ENCODE peak calls at places on chromosomes 16 and 17, in five cellular contexts. T is activated naive CD4-positive, alpha-beta T cell treated with anti-CD3 and anti-CD28 coated beads, Interleukin-2, amount 10 ng/mL, durations not matched to agents 7 days and 5 days; X is left cardiac atrium; W is stimulated activated CD4-positive, alpha-beta T cell treated with anti-CD3 and anti-CD28 coated beads, Interleukin-1b, Interleukin-23, amount 100 ng/mL, for 24 hours; B is CD4-positive, alpha-beta T cell. U is an unnamed sample.

GRCh38 chr17:9959377-9959981 is 54.4 kb upstream of the RCVRN start:
- DNase-seq in W (no peak), T (peak), X (no peak), B (no peak), U (no peak)

GRCh38 chr16:1375298-1375640 is 23.5 kb downstream of the GNPTG start:
- DNase-seq in T (no peak), W (no peak), X (no peak), B (no peak), U (no peak)

GRCh38 chr16:10172848-10173655 is 9.2 kb downstream of the GRIN2A start:
- DNase-seq in B (no peak), X (no peak), W (no peak), T (no peak), U (no peak)

GRCh38 chr17:69492410-69493071 is 78.0 kb downstream of the MAP2K6 start:
- DNase-seq in T (no peak), B (no peak), W (no peak), X (no peak), U (no peak)

GRCh38 chr17:50645748-50646682 is 11.3 kb downstream of the ABCC3 start:
- DNase-seq in T (peak), W (no peak), X (no peak), B (no peak), U (no peak)

GRCh38 chr17:32609085-32609484 is 122.3 kb downstream of the CDK5R1 start:
- DNase-seq in X (peak), T (peak), W (peak), B (peak), U (peak)

GRCh38 chr17:82840431-82840831 is 609 bp upstream of the ZNF750 start:
- DNase-seq in X (no peak), T (no peak), B (no peak), W (no peak), U (no peak)

GRCh38 chr17:57915980-57916757 is 39.0 kb downstream of the CUEDC1 start:
- DNase-seq in W (no peak), T (no peak), B (no peak), X (no peak), U (no peak)

GRCh38 chr17:57419940-57420522 is 163.7 kb downstream of the MSI2 start:
- DNase-seq in T (no peak), W (no peak), B (no peak), X (no peak), U (no peak)

GRCh38 chr17:39080416-39081179 is 70.8 kb downstream of the PLXDC1 start:
- DNase-seq in W (no peak), X (peak), B (no peak), T (no peak), U (no peak)

GRCh38 chr17:7880076-7880868 is 8.3 kb upstream of the CHD3 start:
- DNase-seq in B (no peak), X (no peak), W (no peak), T (no peak), U (no peak)

GRCh38 chr16:5487728-5488127 is 390.1 kb upstream of the EEF2KMT start:
- DNase-seq in B (no peak), W (no peak), T (no peak), X (no peak), U (no peak)

GRCh38 chr16:30910427-30911029 is 12.8 kb upstream of the FBXL19 start:
- DNase-seq in T (no peak), W (no peak), X (no peak), B (no peak), U (no peak)

GRCh38 chr17:21297597-21297996 is 13.1 kb downstream of the MAP2K3 start:
- DNase-seq in X (no peak), T (no peak), B (no peak), W (no peak), U (no peak)

GRCh38 chr17:7886227-7887037 is 2.2 kb upstream of the CHD3 start:
- DNase-seq in B (peak), W (no peak), T (peak), X (no peak), U (peak)

U was measured in CD8-positive, alpha-beta T cell.